ENCODE peak calls at places on chromosomes 16 and 17, in six cellular contexts. K is Ammon's horn, V is A549, B is germinal center, O is NCI-H1417, C is HFFc6. U is an unnamed sample.

GRCh38 chr16:55401036-55401435 is 77.0 kb downstream of the IRX6 start:
- DNase-seq in K (no peak), V (no peak), B (no peak), O (no peak), C (no peak), U (no peak)

GRCh38 chr17:45291170-45291805 is 25.5 kb downstream of the MAP3K14 start:
- DNase-seq in K (peak; percentile 77), V (no peak), B (no peak), O (no peak), C (no peak), U (no peak)

GRCh38 chr17:31499771-31500554 is 108.5 kb downstream of the RAB11FIP4 start:
- DNase-seq in K (peak; percentile 81), V (no peak), B (no peak), O (no peak), C (peak; percentile 21), U (no peak)

GRCh38 chr16:70475054-70475871 is 20.9 kb downstream of the FCSK start:
- DNase-seq in K (no peak), V (no peak), B (no peak), O (no peak), C (no peak), U (no peak)

GRCh38 chr16:68590201-68590994 is 51.3 kb downstream of the ZFP90 start:
- DNase-seq in K (peak; percentile 36), V (peak; percentile 48), B (peak; percentile 74), O (no peak), C (peak; percentile 46), U (peak; percentile 81)

GRCh38 chr17:31452101-31452500 is 60.6 kb downstream of the RAB11FIP4 start:
- DNase-seq in K (no peak), V (no peak), B (no peak), O (no peak), C (no peak), U (no peak)

GRCh38 chr16:81467072-81467471 is 22.5 kb downstream of the CMIP start:
- DNase-seq in K (no peak), V (no peak), B (no peak), O (no peak), C (no peak), U (no peak)

GRCh38 chr17:83180264-83180995 is 101.0 kb downstream of the METRNL start:
- DNase-seq in K (peak; percentile 0), V (no peak), B (no peak), O (peak; percentile 25), C (no peak), U (no peak)

GRCh38 chr17:64343071-64343774 is 47.4 kb downstream of the PECAM1 start:
- DNase-seq in K (no peak), V (no peak), B (no peak), O (no peak), C (no peak), U (no peak)

GRCh38 chr17:41633498-41634197 is 9.3 kb upstream of the KRT17 start:
- DNase-seq in K (no peak), V (no peak), B (no peak), O (peak; percentile 19), C (no peak), U (no peak)

GRCh38 chr16:68519225-68519745 is 19.8 kb upstream of the ZFP90 start:
- DNase-seq in K (no peak), V (no peak), B (no peak), O (no peak), C (no peak), U (no peak)

GRCh38 chr16:84379731-84380369 is 11.5 kb downstream of the ATP2C2 start:
- DNase-seq in K (no peak), V (no peak), B (no peak), O (no peak), C (no peak), U (no peak)